ENCODE peak calls at places on chromosome 2, in seven cellular contexts. W, F, E, M, Y, B and L are unnamed samples.

GRCh38 chr2:14907014-14907612 is 274.6 kb downstream of the LRATD1 start:
- DNase-seq in W (peak; percentile 13), F (peak; percentile 3), E (peak; percentile 25), M (no peak), Y (no peak), B (no peak), L (peak; percentile 88)

GRCh38 chr2:234670052-234670451 is 173.2 kb upstream of the ARL4C start:
- DNase-seq in W (no peak), F (no peak), E (no peak), M (no peak), Y (no peak), B (no peak), L (no peak)

GRCh38 chr2:8515864-8516533 is 165.9 kb upstream of the ID2 start:
- DNase-seq in W (no peak), F (no peak), E (no peak), M (no peak), Y (no peak), B (peak; percentile 76), L (peak; percentile 27)

GRCh38 chr2:43038034-43038719 is 188.2 kb downstream of the ZFP36L2 start:
- DNase-seq in W (peak; percentile 55), F (no peak), E (no peak), M (no peak), Y (no peak), B (no peak), L (no peak)

GRCh38 chr2:198273670-198274069 is 469.3 kb downstream of the PLCL1 start:
- DNase-seq in W (no peak), F (no peak), E (no peak), M (no peak), Y (no peak), B (no peak), L (no peak)

GRCh38 chr2:120052597-120052996 is 39.7 kb downstream of the EPB41L5 start:
- DNase-seq in W (no peak), F (no peak), E (no peak), M (no peak), Y (no peak), B (no peak), L (no peak)

GRCh38 chr2:206555721-206556120 is 86.6 kb upstream of the FAM237A start:
- DNase-seq in W (no peak), F (no peak), E (no peak), M (no peak), Y (no peak), B (no peak), L (no peak)

GRCh38 chr2:27723372-27724144 is 48.0 kb upstream of the MRPL33 start:
- DNase-seq in W (peak; percentile 75), F (peak; percentile 83), E (peak; percentile 93), M (peak; percentile 62), Y (peak; percentile 67), B (no peak), L (peak; percentile 67)

GRCh38 chr2:60158262-60158661 is 395.2 kb downstream of the BCL11A start:
- DNase-seq in W (no peak), F (no peak), E (no peak), M (no peak), Y (no peak), B (peak; percentile 24), L (no peak)

GRCh38 chr2:191245869-191246531 is 796 bp downstream of the MYO1B start:
- DNase-seq in W (peak; percentile 88), F (peak; percentile 61), E (peak; percentile 97), M (peak; percentile 19), Y (no peak), B (no peak), L (no peak)

GRCh38 chr2:6421888-6422287 is 443.8 kb downstream of the CMPK2 start:
- DNase-seq in W (no peak), F (no peak), E (peak; percentile 1), M (no peak), Y (no peak), B (no peak), L (no peak)

GRCh38 chr2:232672581-232672980 is 24.6 kb upstream of the GIGYF2 start:
- DNase-seq in W (no peak), F (no peak), E (no peak), M (no peak), Y (no peak), B (no peak), L (peak; percentile 17)

GRCh38 chr2:138023298-138023697 is 59.0 kb downstream of the HNMT start:
- DNase-seq in W (no peak), F (no peak), E (no peak), M (no peak), Y (no peak), B (no peak), L (no peak)

GRCh38 chr2:236550701-236551465 is 18.7 kb upstream of the ACKR3 start:
- DNase-seq in W (no peak), F (no peak), E (no peak), M (no peak), Y (no peak), B (peak; percentile 67), L (no peak)

GRCh38 chr2:159195719-159196118 is 90.8 kb downstream of the WDSUB1 start:
- DNase-seq in W (no peak), F (no peak), E (no peak), M (no peak), Y (no peak), B (no peak), L (no peak)

GRCh38 chr2:159091381-159091780 is 122.9 kb downstream of the TANC1 start:
- DNase-seq in W (no peak), F (no peak), E (no peak), M (no peak), Y (no peak), B (no peak), L (no peak)

GRCh38 chr2:230054079-230054478 is 14.6 kb downstream of the SLC16A14 start:
- DNase-seq in W (no peak), F (no peak), E (no peak), M (no peak), Y (no peak), B (no peak), L (no peak)

GRCh38 chr2:1833046-1833445 is 88.7 kb upstream of the PXDN start:
- DNase-seq in W (no peak), F (no peak), E (no peak), M (no peak), Y (no peak), B (no peak), L (no peak)

GRCh38 chr2:25960920-25961319 is 21.4 kb downstream of the KIF3C start:
- DNase-seq in W (no peak), F (no peak), E (no peak), M (no peak), Y (no peak), B (no peak), L (peak; percentile 82)

GRCh38 chr2:114091010-114091409 is 201.1 kb downstream of the ACTR3 start:
- DNase-seq in W (no peak), F (no peak), E (no peak), M (no peak), Y (no peak), B (no peak), L (no peak)

GRCh38 chr2:114085238-114085637 is 195.3 kb downstream of the ACTR3 start:
- DNase-seq in W (no peak), F (no peak), E (no peak), M (no peak), Y (no peak), B (no peak), L (no peak)

GRCh38 chr2:114085992-114086391 is 196.1 kb downstream of the ACTR3 start:
- DNase-seq in W (no peak), F (no peak), E (no peak), M (no peak), Y (no peak), B (no peak), L (no peak)

GRCh38 chr2:114083717-114084387 is 194.0 kb downstream of the ACTR3 start:
- DNase-seq in W (no peak), F (no peak), E (no peak), M (no peak), Y (no peak), B (no peak), L (no peak)

DNA sequence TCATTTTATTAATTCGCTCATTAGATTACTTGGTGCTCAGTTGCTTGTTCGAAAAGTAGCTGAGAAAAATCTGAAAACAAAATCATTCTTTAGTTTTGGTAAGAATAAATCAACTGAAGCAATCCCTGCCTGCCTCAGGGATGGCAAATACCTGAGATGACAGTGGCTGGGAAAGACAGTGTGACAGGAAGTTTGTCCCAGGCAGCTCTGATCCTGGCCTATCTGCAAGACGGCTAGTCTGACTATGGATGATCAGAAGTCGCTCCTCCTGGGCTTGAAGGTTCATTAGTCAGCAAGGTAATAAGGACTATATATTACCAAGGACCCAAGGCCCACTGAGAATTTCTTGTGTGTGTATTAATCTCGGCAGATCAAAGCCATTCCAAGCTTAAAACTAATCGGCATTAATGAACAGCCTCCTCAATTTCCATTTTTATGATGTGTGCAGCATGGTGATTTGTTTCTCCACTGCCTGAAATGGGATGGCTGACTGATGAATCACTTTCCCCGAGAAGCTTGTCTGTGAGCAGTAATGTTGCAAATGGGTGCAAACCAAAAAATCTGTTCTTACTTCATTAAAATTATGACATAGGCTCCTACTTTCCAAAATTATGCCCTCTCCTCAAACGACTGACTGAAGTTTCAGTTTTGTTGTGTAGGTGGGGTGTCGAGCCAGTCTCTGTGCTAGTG is 199.9 kb downstream of the ACTR3 start:
- DNase-seq in W (no peak), F (no peak), E (no peak), M (no peak), Y (no peak), B (no peak), L (no peak)
- TF ChIP-seq REST in W (no peak), F (no peak), E (no peak), M (no peak), Y (no peak), B (no peak), L (no peak)

GRCh38 chr2:96663177-96663576 is 20.6 kb downstream of the FER1L5 start:
- DNase-seq in W (no peak), F (no peak), E (no peak), M (no peak), Y (no peak), B (no peak), L (no peak)

GRCh38 chr2:96662360-96662759 is 19.8 kb downstream of the FER1L5 start:
- DNase-seq in W (no peak), F (no peak), E (no peak), M (no peak), Y (no peak), B (no peak), L (no peak)

GRCh38 chr2:96663829-96664228 is 21.3 kb downstream of the FER1L5 start:
- DNase-seq in W (no peak), F (no peak), E (no peak), M (no peak), Y (no peak), B (no peak), L (no peak)

GRCh38 chr2:96664366-96664765 is 21.8 kb downstream of the FER1L5 start:
- DNase-seq in W (no peak), F (no peak), E (no peak), M (no peak), Y (no peak), B (no peak), L (no peak)

GRCh38 chr2:96661324-96661723 is 18.8 kb downstream of the FER1L5 start:
- DNase-seq in W (no peak), F (no peak), E (no peak), M (no peak), Y (no peak), B (no peak), L (no peak)
- TF ChIP-seq REST in W (no peak), F (no peak), E (no peak), M (no peak), Y (no peak), B (no peak), L (no peak)

GRCh38 chr2:29628882-29629281 is 292.5 kb downstream of the ALK start:
- DNase-seq in W (no peak), F (no peak), E (no peak), M (no peak), Y (no peak), B (no peak), L (no peak)
- TF ChIP-seq REST in W (no peak), F (no peak), E (no peak), M (no peak), Y (no peak), B (no peak), L (no peak)

GRCh38 chr2:24359701-24360049 is 661 bp downstream of the ITSN2 start:
- DNase-seq in W (no peak), F (no peak), E (peak; percentile 52), M (no peak), Y (no peak), B (no peak), L (peak; percentile 16)
- TF ChIP-seq REST in W (no peak), F (no peak), E (no peak), M (no peak), Y (no peak), B (no peak), L (no peak)